ENCODE peak calls at places on chromosomes 3 and 15, in seven cellular contexts. P is GM12878, D is HCT116, C is Panc1, G is H1, Q is HepG2, B is K562. E is an unnamed sample.

GRCh38 chr3:122745365-122746021 is 48.1 kb downstream of the HSPBAP1 start:
- DNase-seq in Q (no peak), C (peak; percentile 48), G (no peak), B (no peak), P (no peak), D (no peak), E (no peak)

GRCh38 chr3:144636833-144637232 is 665.2 kb downstream of the DIPK2A start:
- DNase-seq in D (peak; percentile 43), B (no peak), P (no peak), C (no peak), Q (peak; percentile 2), G (peak; percentile 56), E (no peak)

GRCh38 chr15:45106002-45106790 is 7.8 kb downstream of the DUOX2 start:
- DNase-seq in D (no peak), C (no peak), Q (no peak), G (no peak), B (no peak), P (no peak), E (no peak)

GRCh38 chr3:133894334-133895207 is 1.1 kb downstream of the RAB6B start:
- DNase-seq in C (no peak), P (no peak), G (peak; percentile 74), D (no peak), B (peak; percentile 60), Q (no peak), E (peak; percentile 76)

GRCh38 chr15:74307827-74308642 is 59.4 kb downstream of the CYP11A1 start:
- DNase-seq in C (no peak), G (peak; percentile 74), P (no peak), D (peak; percentile 49), Q (peak; percentile 33), B (peak; percentile 57), E (peak; percentile 87)

GRCh38 chr15:58467722-58468436 is 36.1 kb downstream of the LIPC start:
- DNase-seq in G (no peak), C (no peak), D (peak; percentile 60), B (no peak), P (no peak), Q (peak; percentile 94), E (no peak)

GRCh38 chr15:89647191-89647851 is 7.9 kb downstream of the KIF7 start:
- DNase-seq in G (peak; percentile 99), C (peak; percentile 22), B (peak; percentile 85), Q (peak; percentile 57), P (no peak), D (peak; percentile 23), E (peak; percentile 94)

GRCh38 chr15:101427606-101428487 is 61.7 kb downstream of the PCSK6 start:
- DNase-seq in D (no peak), C (no peak), P (no peak), B (no peak), Q (no peak), G (peak; percentile 45), E (no peak)

GRCh38 chr15:83656943-83657528 is 3.1 kb downstream of the ADAMTSL3 start:
- DNase-seq in G (no peak), C (no peak), B (peak; percentile 1), P (no peak), Q (peak; percentile 61), D (no peak), E (no peak)

GRCh38 chr3:100205161-100205560 is 55.6 kb upstream of the TBC1D23 start:
- DNase-seq in Q (no peak), C (no peak), D (no peak), P (no peak), B (no peak), G (no peak), E (no peak)

DNA sequence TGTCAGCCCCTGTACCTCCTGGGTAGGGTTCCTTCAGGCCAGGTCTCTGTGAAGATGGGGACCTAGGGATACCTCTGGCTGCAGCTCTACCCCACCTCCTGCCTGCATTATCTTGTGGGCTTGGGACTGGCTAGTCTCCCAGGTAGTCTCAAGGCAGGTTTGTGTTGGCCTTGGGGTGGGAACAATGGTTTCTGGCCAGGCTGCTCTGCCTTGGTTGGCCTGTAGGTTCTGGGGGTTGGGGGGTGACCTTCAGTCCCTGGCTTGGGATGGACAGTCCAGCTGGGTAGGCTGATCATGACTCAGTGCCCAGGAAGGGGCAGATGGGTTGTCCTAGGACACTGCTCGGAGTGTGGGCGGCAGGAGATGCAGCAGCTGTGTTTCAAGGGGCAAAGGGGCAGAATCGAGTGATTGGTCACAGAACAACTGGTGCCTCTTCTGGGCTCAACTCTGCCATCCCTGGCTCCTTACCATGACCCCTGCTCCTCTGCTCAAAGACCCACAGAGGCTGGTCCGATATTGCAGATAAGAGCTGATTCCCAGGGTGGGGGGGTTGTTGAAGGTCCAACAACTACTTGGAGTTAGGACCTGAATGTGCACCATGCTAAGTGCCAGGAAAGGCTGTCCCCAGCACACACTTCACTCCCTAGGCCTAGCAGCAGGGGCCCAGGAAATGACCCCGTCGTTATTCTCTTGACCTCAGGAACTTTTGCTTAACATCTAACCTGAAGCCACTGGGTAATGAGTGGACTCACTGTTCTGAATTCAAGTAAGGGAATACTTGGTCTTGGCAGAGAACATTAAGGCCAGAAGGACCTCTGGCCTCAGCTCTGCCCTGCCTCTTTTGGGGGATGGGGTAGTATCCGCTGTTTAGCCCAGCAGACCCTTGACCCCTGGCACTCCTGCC is 18.1 kb upstream of the BSN start:
- DNase-seq in G (no peak), Q (no peak), P (no peak), B (no peak), C (no peak), D (no peak), E (no peak)
- TF ChIP-seq SIN3A in G (no peak), Q (no peak), P (no peak), B (no peak), C (no peak), D (no peak), E (no peak)

DNA sequence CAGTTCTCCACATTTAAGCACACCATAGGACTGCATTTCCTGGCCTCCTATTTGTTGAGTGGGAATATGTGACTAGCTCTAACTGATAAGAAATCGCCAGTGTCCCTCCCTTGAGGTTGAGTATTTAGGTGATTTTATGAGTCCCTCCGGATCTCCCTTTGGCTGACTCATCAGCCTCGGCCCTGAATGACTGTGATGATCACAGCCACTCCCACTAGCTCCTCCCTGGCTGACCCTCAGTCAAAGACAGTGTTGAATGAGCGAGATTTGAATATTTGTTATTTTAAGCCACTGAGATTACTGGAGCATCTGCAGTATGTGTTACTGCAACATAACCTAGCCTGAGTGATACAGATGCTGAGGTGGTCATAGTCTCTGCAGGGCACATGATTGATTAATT is 515.3 kb downstream of the EPHB1 start:
- DNase-seq in C (no peak), G (no peak), D (no peak), P (peak; percentile 9), B (no peak), Q (no peak), E (no peak)
- H3K4me3 ChIP-seq in C (no peak overlapping the region), G (no peak overlapping the region), D (no peak overlapping the region), P (no peak overlapping the region), B (no peak overlapping the region), Q (no peak overlapping the region), E (no peak overlapping the region)

GRCh38 chr3:81749285-81749684 is 12.2 kb downstream of the GBE1 start:
- DNase-seq in G (no peak), Q (no peak), B (no peak), P (no peak), C (no peak), D (no peak), E (no peak)
- TF ChIP-seq SIN3A in G (no peak), Q (no peak), B (no peak), P (no peak), C (no peak), D (no peak), E (no peak)

DNA sequence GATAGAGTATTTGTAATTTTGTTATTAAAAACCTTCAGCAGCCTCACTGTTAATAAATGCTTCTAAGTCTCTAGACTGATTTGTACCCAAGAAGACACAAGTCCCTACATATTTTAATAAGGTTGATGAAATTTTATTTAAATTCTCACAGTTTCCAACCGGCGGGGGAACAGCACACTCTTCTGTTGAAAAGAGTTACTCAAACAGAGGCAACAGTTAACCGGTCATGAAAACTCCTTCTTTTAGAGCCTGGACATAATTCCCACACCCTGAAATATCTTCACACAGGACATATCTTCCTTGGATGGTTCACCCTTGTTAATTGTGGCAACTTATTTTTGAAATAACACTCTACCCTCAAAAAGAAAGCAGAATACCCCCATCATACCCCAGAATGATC is 278.8 kb downstream of the FOXP1 start:
- DNase-seq in P (no peak), Q (peak; percentile 15), G (no peak), B (no peak), D (no peak), C (no peak), E (no peak)
- H3K4me3 ChIP-seq in P (no peak overlapping the region), Q (peak overlapping the region; percentile 75), G (peak overlapping the region; percentile 77), B (no peak overlapping the region), D (no peak overlapping the region), C (no peak overlapping the region), E (no peak overlapping the region)

GRCh38 chr3:172982731-172983364 is 158.2 kb downstream of the SPATA16 start:
- DNase-seq in C (no peak), B (peak; percentile 30), D (peak; percentile 7), G (no peak), P (no peak), Q (no peak), E (peak; percentile 37)
- TF ChIP-seq SIN3A in C (no peak), B (no peak), D (no peak), G (no peak), P (no peak), Q (no peak), E (no peak)

GRCh38 chr15:52385670-52386069 is 90.1 kb upstream of the MYO5C start:
- DNase-seq in P (no peak), C (no peak), Q (no peak), G (no peak), D (no peak), B (no peak), E (no peak)
- H3K4me3 ChIP-seq in P (no peak overlapping the region), C (no peak overlapping the region), Q (no peak overlapping the region), G (no peak overlapping the region), D (no peak overlapping the region), B (no peak overlapping the region), E (no peak overlapping the region)

GRCh38 chr3:141875893-141876380 is 506 bp upstream of the ATP1B3 start:
- DNase-seq in G (peak; percentile 79), D (peak; percentile 40), B (peak; percentile 45), Q (no peak), P (no peak), C (peak; percentile 51), E (peak; percentile 72)
- TF ChIP-seq SIN3A in G (no peak), D (peak; percentile 14), B (peak; percentile 31), Q (no peak), P (peak; percentile 31), C (peak; percentile 21), E (no peak)

GRCh38 chr3:184590795-184591194 is 29.2 kb downstream of the EPHB3 start:
- DNase-seq in C (no peak), D (no peak), G (no peak), Q (no peak), P (no peak), B (no peak), E (peak; percentile 60)
- H3K4me3 ChIP-seq in C (no peak overlapping the region), D (no peak overlapping the region), G (no peak overlapping the region), Q (no peak overlapping the region), P (no peak overlapping the region), B (no peak overlapping the region), E (no peak overlapping the region)

DNA sequence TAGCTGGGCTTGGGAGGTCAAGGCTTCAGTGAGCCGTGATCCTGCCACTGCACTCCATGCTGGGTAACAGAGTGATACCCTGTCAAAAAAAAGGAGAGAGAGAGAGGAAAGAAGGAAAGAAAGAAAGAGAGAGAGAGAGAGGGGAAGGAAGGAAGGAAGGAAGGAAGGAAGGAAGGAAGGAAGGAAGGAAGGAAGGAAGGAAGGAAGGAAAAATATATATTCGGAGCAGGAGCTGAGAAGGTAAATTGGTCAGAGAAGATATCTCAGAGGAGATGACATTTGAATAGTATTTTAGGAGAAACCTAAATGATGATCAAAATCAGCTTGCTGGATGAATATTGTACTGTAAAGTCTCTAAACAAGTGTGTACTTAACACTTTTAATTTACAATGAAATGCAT is 633.1 kb downstream of the ZPLD1 start:
- DNase-seq in D (no peak), P (no peak), G (no peak), B (no peak), C (no peak), Q (no peak), E (no peak)
- TF ChIP-seq SIN3A in D (no peak), P (no peak), G (no peak), B (no peak), C (no peak), Q (no peak), E (no peak)

E was measured in SK-N-SH.